ENCODE peak calls at places on chromosomes 7 and 10, in six cellular contexts. G is NT2/D1, B is HepG2, H is HCT116, I is GM12878, S is H1. M is an unnamed sample.

GRCh38 chr7:233456-234035 is 41.2 kb downstream of the FAM20C start:
- DNase-seq in G (no peak), I (no peak), S (no peak), H (no peak), B (no peak), M (no peak)

GRCh38 chr7:77778535-77778934 is 19.7 kb downstream of the TMEM60 start:
- DNase-seq in G (no peak), S (no peak), I (no peak), B (no peak), H (no peak), M (no peak)

GRCh38 chr10:31059323-31059722 is 27.7 kb upstream of the ZNF438 start:
- DNase-seq in H (peak), G (no peak), S (no peak), B (no peak), I (no peak), M (no peak)

GRCh38 chr10:115157357-115157756 is 64.2 kb downstream of the ATRNL1 start:
- DNase-seq in G (no peak), S (no peak), I (no peak), B (no peak), H (no peak), M (no peak)

GRCh38 chr10:98316661-98317060 is 48.7 kb upstream of the LOXL4 start:
- DNase-seq in S (no peak), H (no peak), B (no peak), I (no peak), G (no peak), M (no peak)

GRCh38 chr7:43905209-43905946 is 1.0 kb downstream of the URGCP start:
- DNase-seq in H (peak), G (no peak), I (no peak), S (no peak), B (peak), M (no peak)

GRCh38 chr10:3077940-3078630 is 10.7 kb downstream of the PFKP start:
- DNase-seq in G (no peak), B (no peak), H (no peak), I (no peak), S (no peak), M (no peak)

GRCh38 chr10:132297521-132297920 is 10.2 kb downstream of the STK32C start:
- DNase-seq in B (no peak), S (no peak), H (no peak), G (no peak), I (no peak), M (no peak)

GRCh38 chr7:112254166-112254565 is 47.7 kb downstream of the ZNF277 start:
- DNase-seq in S (no peak), B (no peak), H (no peak), I (no peak), G (no peak), M (no peak)

GRCh38 chr10:43294241-43294658 is 27.4 kb upstream of the RASGEF1A start:
- DNase-seq in G (no peak), I (no peak), H (no peak), S (no peak), B (no peak), M (no peak)

GRCh38 chr7:142391191-142391992 is 133.5 kb upstream of the PRSS58 start:
- DNase-seq in I (no peak), S (peak), G (peak), B (no peak), H (peak), M (peak)

GRCh38 chr7:40482794-40483374 is 348.1 kb downstream of the SUGCT start:
- DNase-seq in G (no peak), S (no peak), H (no peak), I (no peak), B (no peak), M (no peak)

GRCh38 chr10:118939216-118940007 is 90.1 kb upstream of the NANOS1 start:
- DNase-seq in H (no peak), G (no peak), B (no peak), I (no peak), S (no peak), M (no peak)

GRCh38 chr10:31953080-31953479 is 24.4 kb upstream of the ARHGAP12 start:
- DNase-seq in I (no peak), S (no peak), B (no peak), G (no peak), H (no peak), M (no peak)

GRCh38 chr7:99910976-99911375 is 8.4 kb downstream of the TRIM4 start:
- DNase-seq in I (no peak), G (no peak), S (no peak), H (no peak), B (no peak), M (no peak)

GRCh38 chr10:99612167-99612831 is 7.9 kb downstream of the SLC25A28 start:
- DNase-seq in I (no peak), H (peak), S (no peak), G (peak), B (peak), M (peak)

GRCh38 chr7:152341039-152341913 is 94.5 kb downstream of the KMT2C start:
- DNase-seq in G (no peak), B (peak), H (peak), S (no peak), I (peak), M (peak)

GRCh38 chr7:32119790-32120196 is 49.6 kb upstream of the PDE1C start:
- DNase-seq in B (no peak), I (no peak), H (no peak), S (peak), G (no peak), M (no peak)

GRCh38 chr7:36865019-36865418 is 140.7 kb upstream of the AOAH start:
- DNase-seq in G (no peak), B (no peak), H (no peak), I (no peak), S (no peak), M (no peak)

GRCh38 chr7:36870625-36871354 is 146.5 kb upstream of the AOAH start:
- DNase-seq in I (no peak), B (no peak), S (no peak), G (no peak), H (no peak), M (no peak)

GRCh38 chr7:36871863-36872262 is 147.6 kb upstream of the AOAH start:
- DNase-seq in H (peak), B (no peak), G (no peak), S (no peak), I (no peak), M (peak)

GRCh38 chr7:36871355-36871738 is 147.1 kb upstream of the AOAH start:
- DNase-seq in H (no peak), B (no peak), I (no peak), G (no peak), S (no peak), M (no peak)

GRCh38 chr7:36868727-36869411 is 144.6 kb upstream of the AOAH start:
- DNase-seq in I (no peak), G (no peak), S (no peak), H (no peak), B (no peak), M (no peak)
- TF ChIP-seq ZNF274 in I (no peak), G (no peak), S (no peak), H (no peak), B (no peak), M (no peak)

DNA sequence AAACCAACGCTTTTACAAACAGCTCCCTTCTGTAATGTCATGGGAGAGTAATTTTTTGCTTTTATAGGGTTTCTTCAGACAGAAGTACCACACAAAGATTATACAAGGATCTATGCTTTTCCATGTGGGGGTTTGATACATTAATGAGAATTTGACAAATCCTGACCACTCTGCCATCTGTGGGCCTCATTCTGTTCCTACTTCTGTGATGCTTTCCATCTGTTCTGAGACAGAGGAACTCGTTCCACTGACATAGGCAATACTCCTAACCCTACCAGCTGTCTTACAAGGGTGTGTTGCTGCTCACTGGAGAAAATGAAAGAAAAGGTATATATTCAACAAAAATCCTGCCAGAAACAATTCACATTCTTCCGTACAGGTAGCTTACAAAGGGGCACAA is 59.4 kb upstream of the NAMPT start:
- DNase-seq in B (no peak), S (no peak), I (no peak), H (no peak), G (no peak), M (no peak)
- TF ChIP-seq ZNF274 in B (no peak), S (no peak), I (no peak), H (no peak), G (no peak), M (no peak)

DNA sequence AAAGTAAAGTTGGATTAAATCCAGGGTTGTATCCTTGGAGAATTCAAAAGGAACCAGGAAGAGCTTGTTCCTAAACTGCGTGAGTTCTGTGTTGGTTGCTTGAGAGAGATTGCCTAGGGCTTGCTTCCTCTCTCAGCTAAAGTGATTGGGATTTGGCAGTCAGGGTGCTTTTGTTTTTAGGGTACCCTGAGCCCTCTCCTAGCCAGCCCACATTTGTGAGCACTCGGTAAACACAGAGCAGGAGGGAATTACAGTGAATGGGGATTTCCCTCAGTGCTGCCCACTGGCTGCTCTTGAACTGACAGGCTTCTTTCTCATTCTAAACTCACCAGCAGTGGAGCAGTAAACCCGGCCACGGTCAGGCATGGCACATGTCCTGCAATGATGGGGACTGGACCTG is 146.9 kb downstream of the TPST1 start:
- DNase-seq in G (peak), I (no peak), H (no peak), S (no peak), B (no peak), M (no peak)
- TF ChIP-seq ZNF274 in G (no peak), I (no peak), H (no peak), S (no peak), B (no peak), M (no peak)

DNA sequence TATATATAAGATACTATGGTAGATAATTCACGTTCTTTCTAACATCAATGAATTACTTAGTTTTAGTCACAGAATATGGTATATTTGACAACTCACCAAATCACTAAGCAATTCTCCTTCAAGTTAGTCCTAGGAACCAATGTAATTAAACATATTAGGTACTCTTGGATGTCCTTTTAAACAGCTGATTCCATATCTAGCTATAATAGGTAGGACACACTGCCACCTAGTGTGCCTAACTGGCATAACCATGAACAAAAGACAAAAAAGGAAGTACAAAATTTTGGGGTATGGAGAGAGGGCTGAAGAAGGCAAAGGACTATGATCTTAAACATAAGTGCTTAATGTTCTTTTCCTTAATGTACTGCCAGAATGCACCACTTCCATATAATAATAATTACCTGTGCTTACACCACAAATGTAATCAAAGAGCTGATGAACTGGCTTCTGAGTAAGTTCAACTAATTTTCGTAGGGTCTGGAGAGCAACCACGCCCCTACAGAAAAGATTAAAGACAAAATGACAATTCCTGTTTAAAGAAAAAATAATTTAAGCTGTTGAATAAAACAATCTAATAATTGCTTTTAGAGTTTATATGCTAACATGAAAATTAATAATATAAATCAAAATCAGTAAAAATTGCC is 28.7 kb downstream of the PNPLA8 start:
- DNase-seq in B (peak), H (peak), I (peak), S (peak), G (peak), M (peak)
- TF ChIP-seq ZNF274 in B (no peak), H (no peak), I (no peak), S (no peak), G (no peak), M (no peak)

DNA sequence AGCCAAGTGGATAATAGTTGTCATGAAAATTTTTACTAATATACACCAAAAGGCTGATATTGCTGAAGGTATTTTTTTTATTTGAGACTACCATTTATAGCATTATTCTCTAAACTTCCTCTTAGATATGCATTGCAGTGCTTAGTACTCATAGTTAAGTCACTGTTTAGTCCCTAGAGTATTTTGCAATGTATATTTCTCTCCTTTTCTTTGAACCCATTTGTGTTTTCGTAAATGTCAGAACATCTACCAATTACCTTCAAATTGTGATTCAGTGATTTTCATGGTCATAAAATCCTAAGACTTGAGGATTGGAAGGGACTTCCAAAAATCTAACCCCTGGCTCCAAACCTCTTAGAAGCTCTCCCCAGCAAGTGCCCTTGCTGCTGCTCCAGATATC is 21.5 kb upstream of the CYP26C1 start:
- DNase-seq in H (no peak), B (no peak), I (no peak), G (no peak), S (no peak), M (no peak)
- TF ChIP-seq ZNF274 in H (no peak), B (no peak), I (no peak), G (no peak), S (no peak), M (no peak)

GRCh38 chr10:47309403-47310089 is 9.5 kb downstream of the GDF10 start:
- DNase-seq in I (no peak), G (no peak), S (peak), H (no peak), B (no peak), M (no peak)

GRCh38 chr10:47311900-47312662 is 10.2 kb upstream of the GDF2 start:
- DNase-seq in I (peak), H (peak), S (peak), B (peak), G (peak), M (peak)

GRCh38 chr10:47312663-47312995 is 9.6 kb upstream of the GDF2 start:
- DNase-seq in G (no peak), S (no peak), H (no peak), B (no peak), I (no peak), M (no peak)

GRCh38 chr10:47310090-47310505 is 10.1 kb downstream of the GDF10 start:
- DNase-seq in G (no peak), B (no peak), I (no peak), H (no peak), S (no peak), M (no peak)

GRCh38 chr10:47311193-47311899 is 10.9 kb upstream of the GDF2 start:
- DNase-seq in B (no peak), H (no peak), S (no peak), I (no peak), G (no peak), M (peak)
- TF ChIP-seq ZNF274 in B (no peak), H (no peak), S (no peak), I (no peak), G (no peak), M (no peak)

M was measured in K562.